ENCODE peak calls at places on chromosomes 7 and 10, in four cellular contexts. Q is activated CD8-positive, alpha-beta T cell treated with anti-CD3 and anti-CD28 coated beads for 36 hours; M is SK-N-SH; W is fibroblast of lung. O is an unnamed sample.

GRCh38 chr10:48655426-48656240 is 29.0 kb upstream of the WDFY4 start:
- DNase-seq in Q (no peak), M (peak), W (peak), O (no peak)

GRCh38 chr10:110279062-110279986 is 25.4 kb downstream of the SMNDC1 start:
- DNase-seq in Q (peak), M (peak), W (peak), O (peak)

GRCh38 chr10:103612462-103613365 is 119.2 kb downstream of the NEURL1 start:
- DNase-seq in Q (no peak), M (no peak), W (peak), O (no peak)

GRCh38 chr10:95290801-95291633 is at the start of gene PDLIM1:
- DNase-seq in Q (peak), M (peak), W (peak), O (peak)

GRCh38 chr10:112000466-112000865 is 183.1 kb downstream of the GPAM start:
- DNase-seq in Q (no peak), M (no peak), W (no peak), O (no peak)

GRCh38 chr7:18239212-18239611 is 211.6 kb upstream of the PRPS1L1 start:
- DNase-seq in Q (no peak), M (no peak), W (no peak), O (no peak)

GRCh38 chr7:147436718-147437117 is 1153.8 kb upstream of the C7orf33 start:
- DNase-seq in Q (no peak), M (no peak), W (no peak), O (no peak)

GRCh38 chr7:14303536-14303935 is 314.1 kb upstream of the ETV1 start:
- DNase-seq in Q (no peak), M (no peak), W (no peak), O (no peak)

GRCh38 chr7:157404845-157405481 is 68.2 kb downstream of the DNAJB6 start:
- DNase-seq in Q (peak), M (peak), W (peak), O (no peak)

GRCh38 chr7:155971180-155971770 is 159.0 kb upstream of the SHH start:
- DNase-seq in Q (no peak), M (no peak), W (no peak), O (no peak)

GRCh38 chr7:805261-805660 is 27.0 kb upstream of the SUN1 start:
- DNase-seq in Q (no peak), M (no peak), W (no peak), O (no peak)

GRCh38 chr10:13299437-13300287 is at the start of gene PHYH:
- DNase-seq in Q (peak), M (peak), W (peak), O (peak)

GRCh38 chr7:1897076-1897860 is 227.2 kb downstream of the ELFN1 start:
- DNase-seq in Q (no peak), M (no peak), W (no peak), O (no peak)

GRCh38 chr10:10975647-10976046 is 42.0 kb upstream of the CELF2 start:
- DNase-seq in Q (no peak), M (no peak), W (no peak), O (no peak)

GRCh38 chr7:2012044-2012900 is 220.5 kb downstream of the MAD1L1 start:
- DNase-seq in Q (no peak), M (no peak), W (no peak), O (no peak)

GRCh38 chr7:64625114-64626082 is 40.5 kb upstream of the ZNF107 start:
- DNase-seq in Q (no peak), M (peak), W (no peak), O (no peak)

GRCh38 chr7:128106840-128107239 is 75.6 kb upstream of the LRRC4 start:
- DNase-seq in Q (no peak), M (no peak), W (no peak), O (no peak)

GRCh38 chr10:132876131-132876860 is 66.1 kb downstream of the CFAP46 start:
- DNase-seq in Q (no peak), M (no peak), W (no peak), O (no peak)

GRCh38 chr7:453597-454306 is 65.9 kb downstream of the PDGFA start:
- DNase-seq in Q (no peak), M (no peak), W (no peak), O (no peak)

GRCh38 chr7:40469481-40469880 is 334.7 kb downstream of the SUGCT start:
- DNase-seq in Q (no peak), M (no peak), W (peak), O (no peak)

GRCh38 chr7:96017877-96018276 is 245.5 kb downstream of the DYNC1I1 start:
- DNase-seq in Q (no peak), M (no peak), W (no peak), O (no peak)

GRCh38 chr7:144834516-144835165 is 1.2 kb downstream of the TPK1 start:
- DNase-seq in Q (peak), M (peak), W (no peak), O (no peak)

GRCh38 chr10:17004801-17005380 is 124.7 kb downstream of the CUBN start:
- DNase-seq in Q (no peak), M (no peak), W (no peak), O (no peak)

GRCh38 chr10:21737061-21737460 is 203.0 kb downstream of the MLLT10 start:
- DNase-seq in Q (no peak), M (no peak), W (no peak), O (no peak)

GRCh38 chr10:21732067-21732772 is 198.2 kb downstream of the MLLT10 start:
- DNase-seq in Q (peak), M (peak), W (peak), O (peak)

DNA sequence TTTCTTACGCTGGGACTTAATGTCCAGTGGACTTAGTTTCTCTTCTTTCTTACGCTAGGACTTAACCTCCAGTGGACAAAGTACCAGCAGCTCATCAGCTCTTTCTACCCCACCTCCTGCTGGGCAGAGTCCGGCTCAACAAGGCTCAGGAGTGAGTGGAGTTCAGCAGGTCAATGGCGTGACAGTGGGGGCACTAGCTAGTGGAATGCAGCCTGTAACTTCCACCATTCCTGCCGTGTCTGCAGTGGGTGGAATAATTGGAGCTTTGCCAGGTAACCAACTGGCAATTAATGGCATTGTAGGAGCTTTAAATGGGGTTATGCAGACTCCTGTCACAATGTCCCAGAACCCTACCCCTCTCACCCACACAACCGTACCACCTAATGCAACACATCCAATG is 199.7 kb downstream of the MLLT10 start:
- DNase-seq in Q (no peak), M (no peak), W (peak), O (no peak)
- TF ChIP-seq CTCF in Q (no peak), M (no peak), W (no peak), O (no peak)

DNA sequence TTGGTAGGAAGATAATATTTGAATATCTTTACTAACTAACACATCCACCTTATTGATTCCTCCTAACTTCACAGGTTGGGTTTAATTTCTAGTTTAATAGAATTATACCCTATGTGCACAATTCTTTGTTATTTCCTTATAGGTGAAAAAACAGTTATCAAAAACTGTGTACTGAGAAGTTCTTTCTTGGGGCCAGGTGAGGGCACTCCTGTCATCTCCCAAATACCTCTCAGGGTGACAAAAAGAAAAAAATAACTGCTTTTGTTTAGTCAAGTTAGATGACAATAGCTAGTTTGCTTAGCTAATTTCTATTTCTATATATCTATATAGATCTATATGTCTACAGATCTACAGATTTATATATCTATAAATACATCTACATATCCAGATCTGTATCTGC is 10.1 kb downstream of the FZD8 start:
- DNase-seq in Q (no peak), M (no peak), W (no peak), O (no peak)
- TF ChIP-seq CTCF in Q (no peak), M (peak), W (no peak), O (no peak)

GRCh38 chr7:26368542-26368941 is 76.9 kb downstream of the SNX10 start:
- DNase-seq in Q (no peak), M (no peak), W (no peak), O (no peak)
- TF ChIP-seq CTCF in Q (no peak), M (peak), W (no peak), O (no peak)

GRCh38 chr10:99583702-99584101 is 36.5 kb downstream of the SLC25A28 start:
- DNase-seq in Q (no peak), M (no peak), W (no peak), O (no peak)
- TF ChIP-seq CTCF in Q (no peak), M (no peak), W (no peak), O (no peak)

GRCh38 chr10:63866747-63867140 is 345.5 kb downstream of the REEP3 start:
- DNase-seq in Q (no peak), M (peak), W (no peak), O (no peak)
- TF ChIP-seq CTCF in Q (peak), M (peak), W (no peak), O (peak)

GRCh38 chr7:148556892-148557291 is 33.7 kb upstream of the C7orf33 start:
- DNase-seq in Q (no peak), M (no peak), W (no peak), O (no peak)
- TF ChIP-seq CTCF in Q (no peak), M (no peak), W (no peak), O (no peak)

GRCh38 chr10:75236178-75236825 is 545 bp upstream of the COMTD1 start:
- DNase-seq in Q (no peak), M (no peak), W (no peak), O (no peak)
- TF ChIP-seq CTCF in Q (peak), M (peak), W (no peak), O (no peak)